ENCODE peak calls at places on chromosomes 6 and 20, in ten cellular contexts. X is IMR-90, T is upper lobe of right lung, Z is brain microvascular endothelial cell, E is mesothelial cell of epicardium, B is epithelial cell of esophagus, A is GM23338, C is mucosa of descending colon, G is spleen, W is AG04450. S is an unnamed sample.

GRCh38 chr6:170074907-170075306 is 216.0 kb downstream of the DLL1 start:
- DNase-seq in A (no peak), E (peak; percentile 8), W (no peak), X (no peak), G (peak; percentile 63), C (no peak), B (no peak), Z (no peak), T (no peak), S (no peak)

GRCh38 chr6:128131036-128131435 is 230.2 kb upstream of the THEMIS start:
- DNase-seq in Z (no peak), T (no peak), A (no peak), E (no peak), W (no peak), G (no peak), X (no peak), B (no peak), C (no peak), S (no peak)

GRCh38 chr6:166470863-166471410 is 88.2 kb upstream of the MPC1 start:
- DNase-seq in B (no peak), W (no peak), A (no peak), G (peak; percentile 47), T (no peak), E (no peak), X (no peak), C (no peak), Z (no peak), S (no peak)

GRCh38 chr6:24396764-24397163 is 6.0 kb upstream of the MRS2 start:
- DNase-seq in X (no peak), Z (no peak), W (no peak), G (no peak), T (no peak), C (no peak), E (no peak), A (no peak), B (no peak), S (no peak)

GRCh38 chr6:106279179-106279578 is 46.4 kb downstream of the ATG5 start:
- DNase-seq in X (peak; percentile 35), Z (peak; percentile 52), T (no peak), A (no peak), W (peak; percentile 37), E (no peak), B (no peak), G (no peak), C (no peak), S (no peak)

GRCh38 chr6:31042801-31043200 is 32.5 kb downstream of the MUC22 start:
- DNase-seq in C (no peak), A (peak; percentile 88), G (no peak), X (peak; percentile 50), W (no peak), B (peak; percentile 68), Z (peak; percentile 44), T (no peak), E (no peak), S (no peak)

GRCh38 chr6:136147342-136147741 is 102.8 kb downstream of the MTFR2 start:
- DNase-seq in W (no peak), Z (no peak), C (no peak), A (no peak), X (no peak), T (no peak), G (no peak), E (no peak), B (no peak), S (no peak)

GRCh38 chr20:49656304-49656703 is 57.4 kb downstream of the B4GALT5 start:
- DNase-seq in B (no peak), T (no peak), A (no peak), C (no peak), G (no peak), W (no peak), X (peak; percentile 65), E (no peak), Z (no peak), S (no peak)

GRCh38 chr20:35462351-35462750 is 7.0 kb downstream of the CEP250 start:
- DNase-seq in Z (no peak), G (no peak), B (no peak), X (no peak), A (no peak), E (no peak), W (no peak), C (no peak), T (no peak), S (no peak)

GRCh38 chr6:85537055-85537494 is 56.6 kb downstream of the SNX14 start:
- DNase-seq in T (no peak), A (no peak), C (no peak), G (no peak), B (no peak), Z (no peak), X (peak; percentile 24), E (no peak), W (no peak), S (no peak)

GRCh38 chr6:11653028-11653583 is 115.6 kb downstream of the TMEM170B start:
- DNase-seq in C (no peak), W (peak; percentile 83), E (no peak), A (peak; percentile 8), G (no peak), T (no peak), Z (peak; percentile 99), X (peak; percentile 97), B (peak; percentile 68), S (no peak)

GRCh38 chr20:31894980-31895675 is 24.7 kb downstream of the TTLL9 start:
- DNase-seq in C (no peak), G (no peak), X (peak; percentile 49), T (peak; percentile 54), E (no peak), W (no peak), Z (peak; percentile 25), A (peak; percentile 89), B (peak; percentile 61), S (no peak)

GRCh38 chr6:41272591-41273175 is 13.8 kb downstream of the TREM1 start:
- DNase-seq in X (no peak), G (no peak), B (no peak), Z (no peak), A (no peak), T (no peak), E (no peak), W (no peak), C (no peak), S (no peak)

GRCh38 chr20:36604952-36605308 is 649 bp upstream of the RAB5IF start:
- DNase-seq in A (peak; percentile 41), Z (no peak), B (peak; percentile 10), T (peak; percentile 70), C (peak; percentile 64), E (no peak), X (no peak), W (no peak), G (peak; percentile 93), S (no peak)

GRCh38 chr6:159979136-159979874 is 10.4 kb downstream of the IGF2R start:
- DNase-seq in X (peak; percentile 37), Z (peak; percentile 48), W (no peak), G (peak; percentile 78), E (no peak), C (peak; percentile 44), T (no peak), A (no peak), B (peak; percentile 88), S (no peak)

GRCh38 chr20:58884966-58885365 is 32.5 kb downstream of the GNAS start:
- DNase-seq in T (no peak), X (no peak), Z (no peak), C (no peak), E (no peak), B (no peak), A (no peak), W (no peak), G (no peak), S (no peak)

GRCh38 chr6:147285087-147285855 is 81.1 kb downstream of the STXBP5 start:
- DNase-seq in T (no peak), C (no peak), G (no peak), E (no peak), B (peak; percentile 57), A (peak; percentile 68), X (peak; percentile 65), Z (no peak), W (no peak), S (no peak)

GRCh38 chr20:20369353-20370086 is 1.6 kb downstream of the INSM1 start:
- DNase-seq in T (no peak), B (peak; percentile 55), G (no peak), W (no peak), C (peak; percentile 76), Z (no peak), X (no peak), A (peak; percentile 72), E (no peak), S (no peak)

GRCh38 chr20:40462600-40462999 is 226.4 kb downstream of the MAFB start:
- DNase-seq in W (no peak), Z (no peak), A (no peak), T (no peak), G (no peak), E (no peak), B (peak; percentile 49), C (no peak), X (no peak), S (no peak)

GRCh38 chr6:137625808-137626207 is 131.6 kb upstream of the OLIG3 start:
- DNase-seq in C (no peak), X (no peak), G (no peak), A (no peak), Z (no peak), E (no peak), W (no peak), T (no peak), B (no peak), S (no peak)
- TF ChIP-seq CTCF in C (no peak), X (no peak), G (no peak), A (peak; percentile 9), Z (peak; percentile 11), E (no peak), W (no peak), T (no peak), B (no peak), S (no peak)

DNA sequence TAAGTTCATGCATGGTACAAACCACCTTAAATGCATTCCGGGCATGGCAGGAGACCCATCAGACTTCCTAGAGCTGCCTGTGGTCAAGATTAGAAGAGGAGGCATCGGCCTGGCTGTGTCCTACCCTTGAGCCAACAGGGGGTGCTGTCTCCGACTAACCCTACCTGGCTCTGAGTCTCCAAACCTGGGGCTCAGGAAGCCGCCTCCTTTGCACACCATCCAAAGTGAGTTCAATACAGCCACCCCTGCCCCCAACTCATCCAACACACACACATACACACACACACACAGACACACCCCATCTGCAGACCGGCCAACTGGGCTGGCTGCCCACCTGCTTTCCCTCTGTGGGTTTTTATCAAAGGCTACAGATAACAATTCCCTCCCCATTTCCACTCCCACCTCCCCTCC is 77.0 kb downstream of the JPH2 start:
- DNase-seq in E (no peak), X (no peak), T (no peak), C (no peak), A (peak; percentile 75), W (no peak), Z (no peak), B (no peak), G (no peak), S (no peak)
- TF ChIP-seq CTCF in E (peak; percentile 17), X (peak; percentile 7), T (no peak), C (no peak), A (peak; percentile 71), W (no peak), Z (peak; percentile 43), B (no peak), G (no peak), S (no peak)

GRCh38 chr6:131027326-131027725 is 35.7 kb downstream of the EPB41L2 start:
- DNase-seq in A (no peak), W (no peak), C (no peak), T (no peak), G (no peak), B (no peak), E (no peak), X (no peak), Z (no peak), S (no peak)
- TF ChIP-seq CTCF in A (peak; percentile 35), W (no peak), C (no peak), T (no peak), G (no peak), B (no peak), E (no peak), X (no peak), Z (no peak), S (no peak)

GRCh38 chr20:18048191-18048590 is 9.5 kb downstream of the OVOL2 start:
- DNase-seq in G (no peak), B (no peak), X (no peak), T (no peak), E (no peak), A (no peak), C (no peak), Z (no peak), W (no peak), S (no peak)
- TF ChIP-seq CTCF in G (no peak), B (no peak), X (no peak), T (no peak), E (no peak), A (no peak), C (no peak), Z (no peak), W (no peak), S (no peak)